ENCODE peak calls at places on chromosomes 3 and 15, in nine cellular contexts. One of them, this sample, is unnamed.

GRCh38 chr15:31993062-31993461 is 37.3 kb upstream of the CHRNA7 start:
- DNase-seq in Panc1: no peak
- DNase-seq in cardiac fibroblast: no peak
- DNase-seq in fibroblast of lung: no peak
- DNase-seq in glutamatergic neuron: no peak
- DNase-seq in SK-N-SH: no peak
- DNase-seq in endodermal cell: no peak
- DNase-seq in uterus: no peak
- DNase-seq in bronchial epithelial cell: no peak
- DNase-seq in this sample: no peak

GRCh38 chr15:65132841-65133549 is 613 bp downstream of the PDCD7 start:
- DNase-seq in bronchial epithelial cell: peak; percentile 20
- DNase-seq in endodermal cell: peak; percentile 81
- DNase-seq in cardiac fibroblast: peak; percentile 58
- DNase-seq in fibroblast of lung: peak; percentile 63
- DNase-seq in glutamatergic neuron: peak; percentile 72
- DNase-seq in Panc1: no peak
- DNase-seq in SK-N-SH: peak; percentile 80
- DNase-seq in uterus: no peak
- DNase-seq in this sample: peak; percentile 44

GRCh38 chr3:52085883-52086282 is 29.5 kb upstream of the DUSP7 start:
- DNase-seq in fibroblast of lung: no peak
- DNase-seq in uterus: no peak
- DNase-seq in glutamatergic neuron: no peak
- DNase-seq in Panc1: no peak
- DNase-seq in endodermal cell: no peak
- DNase-seq in cardiac fibroblast: no peak
- DNase-seq in bronchial epithelial cell: no peak
- DNase-seq in SK-N-SH: no peak
- DNase-seq in this sample: no peak

GRCh38 chr3:49339593-49339946 is 283 bp downstream of the USP4 start:
- DNase-seq in endodermal cell: no peak
- DNase-seq in bronchial epithelial cell: no peak
- DNase-seq in SK-N-SH: peak; percentile 69
- DNase-seq in fibroblast of lung: no peak
- DNase-seq in cardiac fibroblast: no peak
- DNase-seq in glutamatergic neuron: peak; percentile 54
- DNase-seq in uterus: peak; percentile 24
- DNase-seq in Panc1: no peak
- DNase-seq in this sample: peak; percentile 48

GRCh38 chr3:104596551-104596950 is 770.2 kb upstream of the ALCAM start:
- DNase-seq in uterus: no peak
- DNase-seq in cardiac fibroblast: peak; percentile 71
- DNase-seq in glutamatergic neuron: no peak
- DNase-seq in bronchial epithelial cell: peak; percentile 67
- DNase-seq in endodermal cell: peak; percentile 51
- DNase-seq in Panc1: peak; percentile 15
- DNase-seq in SK-N-SH: peak; percentile 14
- DNase-seq in fibroblast of lung: peak; percentile 61
- DNase-seq in this sample: no peak

GRCh38 chr3:141147657-141148056 is 84.0 kb upstream of the PXYLP1 start:
- DNase-seq in cardiac fibroblast: no peak
- DNase-seq in fibroblast of lung: no peak
- DNase-seq in uterus: no peak
- DNase-seq in endodermal cell: peak; percentile 48
- DNase-seq in SK-N-SH: no peak
- DNase-seq in Panc1: no peak
- DNase-seq in bronchial epithelial cell: peak; percentile 54
- DNase-seq in glutamatergic neuron: no peak
- DNase-seq in this sample: no peak

GRCh38 chr3:57094606-57095005 is 34.1 kb downstream of the SPATA12 start:
- DNase-seq in endodermal cell: no peak
- DNase-seq in SK-N-SH: no peak
- DNase-seq in uterus: no peak
- DNase-seq in cardiac fibroblast: peak; percentile 37
- DNase-seq in bronchial epithelial cell: no peak
- DNase-seq in glutamatergic neuron: no peak
- DNase-seq in fibroblast of lung: peak; percentile 14
- DNase-seq in Panc1: no peak
- DNase-seq in this sample: no peak

GRCh38 chr15:101258238-101259144 is 6.6 kb upstream of the CHSY1 start:
- DNase-seq in fibroblast of lung: peak; percentile 63
- DNase-seq in bronchial epithelial cell: peak; percentile 66
- DNase-seq in endodermal cell: peak; percentile 79
- DNase-seq in uterus: peak; percentile 66
- DNase-seq in cardiac fibroblast: peak; percentile 89
- DNase-seq in SK-N-SH: peak; percentile 66
- DNase-seq in glutamatergic neuron: peak; percentile 58
- DNase-seq in Panc1: peak; percentile 38
- DNase-seq in this sample: no peak

GRCh38 chr15:91909574-91909973 is 56.1 kb downstream of the SLCO3A1 start:
- DNase-seq in Panc1: no peak
- DNase-seq in fibroblast of lung: no peak
- DNase-seq in endodermal cell: peak; percentile 81
- DNase-seq in bronchial epithelial cell: no peak
- DNase-seq in uterus: no peak
- DNase-seq in cardiac fibroblast: no peak
- DNase-seq in SK-N-SH: no peak
- DNase-seq in glutamatergic neuron: peak; percentile 28
- DNase-seq in this sample: no peak

GRCh38 chr15:62568004-62568403 is 402.9 kb upstream of the C2CD4B start:
- DNase-seq in uterus: no peak
- DNase-seq in endodermal cell: no peak
- DNase-seq in SK-N-SH: no peak
- DNase-seq in bronchial epithelial cell: no peak
- DNase-seq in Panc1: no peak
- DNase-seq in cardiac fibroblast: no peak
- DNase-seq in glutamatergic neuron: no peak
- DNase-seq in fibroblast of lung: no peak
- DNase-seq in this sample: no peak

GRCh38 chr15:45641374-45641778 is 6.5 kb downstream of the SQOR start:
- DNase-seq in bronchial epithelial cell: peak; percentile 99
- DNase-seq in cardiac fibroblast: peak; percentile 85
- DNase-seq in glutamatergic neuron: no peak
- DNase-seq in endodermal cell: no peak
- DNase-seq in fibroblast of lung: peak; percentile 72
- DNase-seq in uterus: peak; percentile 59
- DNase-seq in Panc1: no peak
- DNase-seq in SK-N-SH: no peak
- DNase-seq in this sample: peak; percentile 67

GRCh38 chr3:19256313-19256712 is 108.0 kb downstream of the KCNH8 start:
- DNase-seq in cardiac fibroblast: no peak
- DNase-seq in bronchial epithelial cell: no peak
- DNase-seq in Panc1: no peak
- DNase-seq in glutamatergic neuron: no peak
- DNase-seq in endodermal cell: peak; percentile 64
- DNase-seq in SK-N-SH: no peak
- DNase-seq in uterus: no peak
- DNase-seq in fibroblast of lung: no peak
- DNase-seq in this sample: no peak

GRCh38 chr3:19254189-19254588 is 105.9 kb downstream of the KCNH8 start:
- DNase-seq in bronchial epithelial cell: no peak
- DNase-seq in glutamatergic neuron: no peak
- DNase-seq in endodermal cell: no peak
- DNase-seq in cardiac fibroblast: no peak
- DNase-seq in SK-N-SH: no peak
- DNase-seq in Panc1: no peak
- DNase-seq in uterus: no peak
- DNase-seq in fibroblast of lung: no peak
- DNase-seq in this sample: no peak

GRCh38 chr3:19254784-19255338 is 106.6 kb downstream of the KCNH8 start:
- DNase-seq in Panc1: no peak
- DNase-seq in bronchial epithelial cell: no peak
- DNase-seq in fibroblast of lung: no peak
- DNase-seq in glutamatergic neuron: no peak
- DNase-seq in SK-N-SH: no peak
- DNase-seq in cardiac fibroblast: no peak
- DNase-seq in uterus: no peak
- DNase-seq in endodermal cell: no peak
- DNase-seq in this sample: no peak

GRCh38 chr3:19248143-19248542 is 99.8 kb downstream of the KCNH8 start:
- DNase-seq in fibroblast of lung: no peak
- DNase-seq in glutamatergic neuron: no peak
- DNase-seq in endodermal cell: no peak
- DNase-seq in SK-N-SH: no peak
- DNase-seq in cardiac fibroblast: no peak
- DNase-seq in Panc1: no peak
- DNase-seq in uterus: no peak
- DNase-seq in bronchial epithelial cell: no peak
- DNase-seq in this sample: no peak

DNA sequence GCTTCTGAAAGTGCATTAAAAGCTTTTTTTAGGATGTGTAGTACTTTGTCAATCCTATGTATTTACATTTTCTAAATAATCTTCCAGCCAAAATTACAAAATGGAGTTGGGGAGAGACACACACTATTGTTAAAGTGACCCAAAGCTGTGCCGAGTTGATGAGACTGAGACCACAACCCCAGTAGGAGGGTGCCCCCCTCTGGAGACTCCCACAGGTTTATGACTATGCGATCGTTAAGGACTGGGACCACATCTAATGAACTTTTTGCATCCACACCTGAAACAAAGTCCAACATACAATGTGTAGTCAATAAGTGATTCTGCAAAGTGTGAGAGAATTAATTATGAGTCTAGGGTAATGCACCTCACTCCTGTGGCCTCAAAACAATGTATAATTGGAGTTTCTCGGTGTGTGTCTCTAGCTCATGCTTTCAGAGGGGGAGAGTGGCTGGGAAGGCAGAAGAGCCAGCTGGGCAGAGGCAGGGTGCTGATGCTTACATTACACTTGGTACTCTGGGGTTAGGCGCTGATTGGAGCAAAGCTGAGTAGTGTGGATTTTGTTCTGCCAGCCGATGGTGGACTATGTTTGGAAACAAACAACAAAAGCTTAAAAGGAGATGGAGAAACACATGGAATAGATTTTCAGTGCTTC is 102.8 kb downstream of the KCNH8 start:
- DNase-seq in uterus: no peak
- DNase-seq in bronchial epithelial cell: no peak
- DNase-seq in SK-N-SH: no peak
- DNase-seq in fibroblast of lung: no peak
- DNase-seq in glutamatergic neuron: no peak
- DNase-seq in cardiac fibroblast: no peak
- DNase-seq in endodermal cell: peak; percentile 58
- DNase-seq in Panc1: no peak
- DNase-seq in this sample: no peak
- TF ChIP-seq CTCF in uterus: no peak
- TF ChIP-seq CTCF in bronchial epithelial cell: no peak
- TF ChIP-seq CTCF in SK-N-SH: no peak
- TF ChIP-seq CTCF in fibroblast of lung: no peak
- TF ChIP-seq CTCF in glutamatergic neuron: no peak
- TF ChIP-seq CTCF in cardiac fibroblast: no peak
- TF ChIP-seq CTCF in endodermal cell: peak; percentile 59
- TF ChIP-seq CTCF in Panc1: no peak
- TF ChIP-seq CTCF in this sample: no peak

DNA sequence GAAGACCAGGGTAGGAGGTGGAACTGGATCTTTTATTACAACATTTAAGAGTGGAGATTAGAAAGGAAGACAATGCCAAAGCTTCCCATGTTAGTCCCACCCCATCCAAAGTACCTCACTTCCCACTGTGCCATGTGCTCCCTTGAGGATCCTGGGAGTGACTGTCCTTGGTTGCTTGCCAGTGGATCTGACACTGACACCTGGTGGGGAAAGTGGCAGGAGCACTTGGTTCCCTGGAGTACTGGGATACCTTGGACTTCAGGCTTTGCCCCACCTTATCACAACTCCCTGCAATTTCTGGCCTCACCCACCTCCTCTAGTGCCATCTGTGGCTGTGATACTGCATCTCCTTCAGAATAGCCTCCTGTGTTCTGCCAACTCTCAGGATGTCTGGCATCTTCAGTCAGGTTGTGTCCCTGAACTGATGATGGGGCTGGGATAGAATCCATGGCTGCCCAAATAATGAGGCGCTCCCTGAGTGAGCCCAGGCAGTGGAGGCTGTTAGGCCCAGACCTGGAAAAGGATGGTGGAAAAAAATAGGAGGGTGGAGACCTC is 1.3 kb downstream of the ELL3 start:
- DNase-seq in Panc1: peak; percentile 54
- DNase-seq in fibroblast of lung: peak; percentile 48
- DNase-seq in endodermal cell: peak; percentile 86
- DNase-seq in uterus: peak; percentile 42
- DNase-seq in SK-N-SH: peak; percentile 52
- DNase-seq in bronchial epithelial cell: peak; percentile 85
- DNase-seq in glutamatergic neuron: no peak
- DNase-seq in cardiac fibroblast: no peak
- DNase-seq in this sample: no peak
- TF ChIP-seq CTCF in Panc1: peak; percentile 82
- TF ChIP-seq CTCF in fibroblast of lung: peak; percentile 21
- TF ChIP-seq CTCF in endodermal cell: peak; percentile 73
- TF ChIP-seq CTCF in uterus: peak; percentile 20
- TF ChIP-seq CTCF in SK-N-SH: peak; percentile 44
- TF ChIP-seq CTCF in bronchial epithelial cell: peak; percentile 82
- TF ChIP-seq CTCF in glutamatergic neuron: no peak
- TF ChIP-seq CTCF in cardiac fibroblast: peak; percentile 41
- TF ChIP-seq CTCF in this sample: no peak

GRCh38 chr3:126973814-126974213 is 9.1 kb upstream of the PLXNA1 start:
- DNase-seq in uterus: no peak
- DNase-seq in endodermal cell: no peak
- DNase-seq in cardiac fibroblast: no peak
- DNase-seq in bronchial epithelial cell: no peak
- DNase-seq in glutamatergic neuron: no peak
- DNase-seq in fibroblast of lung: no peak
- DNase-seq in Panc1: no peak
- DNase-seq in SK-N-SH: no peak
- DNase-seq in this sample: no peak

GRCh38 chr3:126971891-126972351 is 11.0 kb upstream of the PLXNA1 start:
- DNase-seq in SK-N-SH: peak; percentile 83
- DNase-seq in endodermal cell: peak; percentile 71
- DNase-seq in glutamatergic neuron: no peak
- DNase-seq in cardiac fibroblast: peak; percentile 84
- DNase-seq in Panc1: no peak
- DNase-seq in fibroblast of lung: peak; percentile 67
- DNase-seq in uterus: peak; percentile 39
- DNase-seq in bronchial epithelial cell: no peak
- DNase-seq in this sample: no peak

GRCh38 chr3:126974756-126975155 is 8.2 kb upstream of the PLXNA1 start:
- DNase-seq in uterus: no peak
- DNase-seq in fibroblast of lung: no peak
- DNase-seq in cardiac fibroblast: no peak
- DNase-seq in bronchial epithelial cell: no peak
- DNase-seq in Panc1: no peak
- DNase-seq in SK-N-SH: no peak
- DNase-seq in glutamatergic neuron: no peak
- DNase-seq in endodermal cell: no peak
- DNase-seq in this sample: no peak

GRCh38 chr3:126970921-126971320 is 12.0 kb upstream of the PLXNA1 start:
- DNase-seq in endodermal cell: no peak
- DNase-seq in bronchial epithelial cell: no peak
- DNase-seq in SK-N-SH: no peak
- DNase-seq in Panc1: no peak
- DNase-seq in uterus: no peak
- DNase-seq in fibroblast of lung: no peak
- DNase-seq in glutamatergic neuron: no peak
- DNase-seq in cardiac fibroblast: no peak
- DNase-seq in this sample: no peak

GRCh38 chr3:126972866-126973265 is 10.0 kb upstream of the PLXNA1 start:
- DNase-seq in Panc1: no peak
- DNase-seq in fibroblast of lung: no peak
- DNase-seq in bronchial epithelial cell: no peak
- DNase-seq in uterus: no peak
- DNase-seq in cardiac fibroblast: no peak
- DNase-seq in SK-N-SH: no peak
- DNase-seq in endodermal cell: no peak
- DNase-seq in glutamatergic neuron: no peak
- DNase-seq in this sample: no peak
- TF ChIP-seq CTCF in Panc1: no peak
- TF ChIP-seq CTCF in fibroblast of lung: no peak
- TF ChIP-seq CTCF in bronchial epithelial cell: no peak
- TF ChIP-seq CTCF in uterus: no peak
- TF ChIP-seq CTCF in cardiac fibroblast: no peak
- TF ChIP-seq CTCF in SK-N-SH: no peak
- TF ChIP-seq CTCF in endodermal cell: peak; percentile 27
- TF ChIP-seq CTCF in glutamatergic neuron: no peak
- TF ChIP-seq CTCF in this sample: no peak

GRCh38 chr3:50626406-50626805 is 9.5 kb downstream of the MAPKAPK3 start:
- DNase-seq in SK-N-SH: no peak
- DNase-seq in fibroblast of lung: no peak
- DNase-seq in bronchial epithelial cell: no peak
- DNase-seq in cardiac fibroblast: no peak
- DNase-seq in endodermal cell: no peak
- DNase-seq in uterus: no peak
- DNase-seq in glutamatergic neuron: no peak
- DNase-seq in Panc1: no peak
- DNase-seq in this sample: no peak
- TF ChIP-seq CTCF in SK-N-SH: no peak
- TF ChIP-seq CTCF in fibroblast of lung: no peak
- TF ChIP-seq CTCF in bronchial epithelial cell: no peak
- TF ChIP-seq CTCF in cardiac fibroblast: no peak
- TF ChIP-seq CTCF in endodermal cell: no peak
- TF ChIP-seq CTCF in uterus: no peak
- TF ChIP-seq CTCF in glutamatergic neuron: no peak
- TF ChIP-seq CTCF in Panc1: no peak
- TF ChIP-seq CTCF in this sample: no peak

This sample was measured in CD14-positive monocyte.